ENCODE peak calls at places on chromosomes 12 and 14, in six cellular contexts. One of them, this sample, is unnamed.

GRCh38 chr14:53032838-53033390 is 82.1 kb upstream of the FERMT2 start:
- DNase-seq in body of pancreas: no peak
- DNase-seq in prostate gland: no peak
- DNase-seq in gastrocnemius medialis: no peak
- DNase-seq in hepatocyte: no peak
- DNase-seq in mammary epithelial cell: no peak
- DNase-seq in this sample: no peak

GRCh38 chr14:95943699-95944098 is 67.1 kb downstream of the TUNAR start:
- DNase-seq in body of pancreas: no peak
- DNase-seq in prostate gland: no peak
- DNase-seq in gastrocnemius medialis: no peak
- DNase-seq in hepatocyte: no peak
- DNase-seq in mammary epithelial cell: no peak
- DNase-seq in this sample: no peak

GRCh38 chr14:69268223-69268622 is 8.3 kb downstream of the GALNT16 start:
- DNase-seq in body of pancreas: no peak
- DNase-seq in prostate gland: no peak
- DNase-seq in gastrocnemius medialis: no peak
- DNase-seq in hepatocyte: no peak
- DNase-seq in mammary epithelial cell: no peak
- DNase-seq in this sample: no peak

GRCh38 chr12:49974231-49974675 is 1.5 kb downstream of the AQP6 start:
- DNase-seq in body of pancreas: peak; percentile 72
- DNase-seq in prostate gland: no peak
- DNase-seq in gastrocnemius medialis: peak; percentile 35
- DNase-seq in hepatocyte: peak; percentile 80
- DNase-seq in mammary epithelial cell: no peak
- DNase-seq in this sample: peak; percentile 79

GRCh38 chr12:131011165-131012079 is 57.7 kb downstream of the ADGRD1 start:
- DNase-seq in body of pancreas: peak; percentile 15
- DNase-seq in prostate gland: no peak
- DNase-seq in gastrocnemius medialis: peak; percentile 45
- DNase-seq in hepatocyte: no peak
- DNase-seq in mammary epithelial cell: no peak
- DNase-seq in this sample: peak; percentile 73

GRCh38 chr12:75460194-75460593 is 20.4 kb upstream of the GLIPR1 start:
- DNase-seq in body of pancreas: no peak
- DNase-seq in prostate gland: no peak
- DNase-seq in gastrocnemius medialis: no peak
- DNase-seq in hepatocyte: no peak
- DNase-seq in mammary epithelial cell: no peak
- DNase-seq in this sample: no peak

GRCh38 chr12:12612403-12612802 is 727 bp downstream of the CREBL2 start:
- DNase-seq in body of pancreas: no peak
- DNase-seq in prostate gland: no peak
- DNase-seq in gastrocnemius medialis: no peak
- DNase-seq in hepatocyte: peak; percentile 40
- DNase-seq in mammary epithelial cell: peak; percentile 71
- DNase-seq in this sample: no peak

GRCh38 chr14:75645051-75645450 is 15.6 kb downstream of the ERG28 start:
- DNase-seq in body of pancreas: no peak
- DNase-seq in prostate gland: no peak
- DNase-seq in gastrocnemius medialis: no peak
- DNase-seq in hepatocyte: no peak
- DNase-seq in mammary epithelial cell: no peak
- DNase-seq in this sample: no peak

GRCh38 chr14:50726372-50727107 is 58.4 kb upstream of the SAV1 start:
- DNase-seq in body of pancreas: no peak
- DNase-seq in prostate gland: no peak
- DNase-seq in gastrocnemius medialis: no peak
- DNase-seq in hepatocyte: no peak
- DNase-seq in mammary epithelial cell: peak; percentile 73
- DNase-seq in this sample: no peak

GRCh38 chr14:52834440-52834842 is 43.0 kb upstream of the GNPNAT1 start:
- DNase-seq in body of pancreas: no peak
- DNase-seq in prostate gland: no peak
- DNase-seq in gastrocnemius medialis: no peak
- DNase-seq in hepatocyte: peak; percentile 20
- DNase-seq in mammary epithelial cell: peak; percentile 58
- DNase-seq in this sample: no peak

GRCh38 chr12:64450711-64451486 is 1.0 kb upstream of the TBK1 start:
- DNase-seq in body of pancreas: no peak
- DNase-seq in prostate gland: no peak
- DNase-seq in gastrocnemius medialis: no peak
- DNase-seq in hepatocyte: peak; percentile 18
- DNase-seq in mammary epithelial cell: peak; percentile 4
- DNase-seq in this sample: no peak

GRCh38 chr14:105492051-105492965 is 1.3 kb downstream of the TEDC1 start:
- DNase-seq in body of pancreas: peak; percentile 22
- DNase-seq in prostate gland: no peak
- DNase-seq in gastrocnemius medialis: peak; percentile 41
- DNase-seq in hepatocyte: peak; percentile 5
- DNase-seq in mammary epithelial cell: no peak
- DNase-seq in this sample: peak; percentile 34

GRCh38 chr14:78245238-78245637 is 75.1 kb downstream of the NRXN3 start:
- DNase-seq in body of pancreas: no peak
- DNase-seq in prostate gland: no peak
- DNase-seq in gastrocnemius medialis: no peak
- DNase-seq in hepatocyte: no peak
- DNase-seq in mammary epithelial cell: no peak
- DNase-seq in this sample: no peak

GRCh38 chr14:77848031-77848430 is 48.1 kb downstream of the ADCK1 start:
- DNase-seq in body of pancreas: no peak
- DNase-seq in prostate gland: no peak
- DNase-seq in gastrocnemius medialis: no peak
- DNase-seq in hepatocyte: no peak
- DNase-seq in mammary epithelial cell: no peak
- DNase-seq in this sample: no peak

GRCh38 chr12:67747869-67748760 is 99.6 kb downstream of the DYRK2 start:
- DNase-seq in body of pancreas: peak; percentile 88
- DNase-seq in prostate gland: no peak
- DNase-seq in gastrocnemius medialis: peak; percentile 73
- DNase-seq in hepatocyte: peak; percentile 75
- DNase-seq in mammary epithelial cell: peak; percentile 5
- DNase-seq in this sample: peak; percentile 55

GRCh38 chr12:50799908-50800307 is 36.0 kb downstream of the ATF1 start:
- DNase-seq in body of pancreas: no peak
- DNase-seq in prostate gland: no peak
- DNase-seq in gastrocnemius medialis: no peak
- DNase-seq in hepatocyte: no peak
- DNase-seq in mammary epithelial cell: no peak
- DNase-seq in this sample: no peak

GRCh38 chr14:94163806-94164205 is 10.3 kb upstream of the PPP4R4 start:
- DNase-seq in body of pancreas: no peak
- DNase-seq in prostate gland: no peak
- DNase-seq in gastrocnemius medialis: no peak
- DNase-seq in hepatocyte: no peak
- DNase-seq in mammary epithelial cell: no peak
- DNase-seq in this sample: no peak

GRCh38 chr14:94918896-94919295 is 149.0 kb upstream of the GSC start:
- DNase-seq in body of pancreas: no peak
- DNase-seq in prostate gland: no peak
- DNase-seq in gastrocnemius medialis: no peak
- DNase-seq in hepatocyte: no peak
- DNase-seq in mammary epithelial cell: peak; percentile 88
- DNase-seq in this sample: no peak

GRCh38 chr12:88493651-88494050 is 86.6 kb downstream of the KITLG start:
- DNase-seq in body of pancreas: no peak
- DNase-seq in prostate gland: no peak
- DNase-seq in gastrocnemius medialis: no peak
- DNase-seq in hepatocyte: no peak
- DNase-seq in mammary epithelial cell: peak; percentile 74
- DNase-seq in this sample: no peak

GRCh38 chr14:24437020-24437735 is 5.4 kb downstream of the SDR39U1 start:
- DNase-seq in body of pancreas: no peak
- DNase-seq in prostate gland: no peak
- DNase-seq in gastrocnemius medialis: no peak
- DNase-seq in hepatocyte: no peak
- DNase-seq in mammary epithelial cell: no peak
- DNase-seq in this sample: no peak

GRCh38 chr14:105503918-105504692 is 13.1 kb downstream of the TEDC1 start:
- DNase-seq in body of pancreas: no peak
- DNase-seq in prostate gland: no peak
- DNase-seq in gastrocnemius medialis: no peak
- DNase-seq in hepatocyte: no peak
- DNase-seq in mammary epithelial cell: no peak
- DNase-seq in this sample: no peak

GRCh38 chr12:94872671-94873367 is 130.7 kb downstream of the NDUFA12 start:
- DNase-seq in body of pancreas: peak; percentile 5
- DNase-seq in prostate gland: peak; percentile 40
- DNase-seq in gastrocnemius medialis: no peak
- DNase-seq in hepatocyte: peak; percentile 13
- DNase-seq in mammary epithelial cell: no peak
- DNase-seq in this sample: no peak

GRCh38 chr12:128008341-128008740 is 258.6 kb upstream of the TMEM132C start:
- DNase-seq in body of pancreas: no peak
- DNase-seq in prostate gland: no peak
- DNase-seq in gastrocnemius medialis: no peak
- DNase-seq in hepatocyte: no peak
- DNase-seq in mammary epithelial cell: no peak
- DNase-seq in this sample: no peak

GRCh38 chr14:65966188-65966587 is 520.0 kb upstream of the CCDC196 start:
- DNase-seq in body of pancreas: no peak
- DNase-seq in prostate gland: no peak
- DNase-seq in gastrocnemius medialis: no peak
- DNase-seq in hepatocyte: no peak
- DNase-seq in mammary epithelial cell: no peak
- DNase-seq in this sample: no peak

GRCh38 chr12:27924350-27925140 is 48.0 kb downstream of the PTHLH start:
- DNase-seq in body of pancreas: no peak
- DNase-seq in prostate gland: no peak
- DNase-seq in gastrocnemius medialis: no peak
- DNase-seq in hepatocyte: peak; percentile 34
- DNase-seq in mammary epithelial cell: peak; percentile 16
- DNase-seq in this sample: no peak

GRCh38 chr12:104521731-104522130 is 65.0 kb downstream of the CHST11 start:
- DNase-seq in body of pancreas: no peak
- DNase-seq in prostate gland: no peak
- DNase-seq in gastrocnemius medialis: no peak
- DNase-seq in hepatocyte: no peak
- DNase-seq in mammary epithelial cell: no peak
- DNase-seq in this sample: no peak

GRCh38 chr12:69348162-69348938 is at the start of gene LYZ:
- DNase-seq in body of pancreas: no peak
- DNase-seq in prostate gland: no peak
- DNase-seq in gastrocnemius medialis: peak; percentile 21
- DNase-seq in hepatocyte: no peak
- DNase-seq in mammary epithelial cell: no peak
- DNase-seq in this sample: no peak

GRCh38 chr12:108567974-108568652 is 5.7 kb downstream of the ISCU start:
- DNase-seq in body of pancreas: no peak
- DNase-seq in prostate gland: no peak
- DNase-seq in gastrocnemius medialis: no peak
- DNase-seq in hepatocyte: no peak
- DNase-seq in mammary epithelial cell: no peak
- DNase-seq in this sample: no peak

GRCh38 chr12:62930546-62931425 is 4.2 kb downstream of the PPM1H start:
- DNase-seq in body of pancreas: no peak
- DNase-seq in prostate gland: no peak
- DNase-seq in gastrocnemius medialis: no peak
- DNase-seq in hepatocyte: no peak
- DNase-seq in mammary epithelial cell: peak; percentile 24
- DNase-seq in this sample: no peak

GRCh38 chr12:62934799-62935674 is at the start of gene PPM1H:
- DNase-seq in body of pancreas: peak; percentile 95
- DNase-seq in prostate gland: peak; percentile 69
- DNase-seq in gastrocnemius medialis: peak; percentile 50
- DNase-seq in hepatocyte: peak; percentile 93
- DNase-seq in mammary epithelial cell: peak; percentile 11
- DNase-seq in this sample: peak; percentile 83

GRCh38 chr12:62931481-62931880 is 3.5 kb downstream of the PPM1H start:
- DNase-seq in body of pancreas: no peak
- DNase-seq in prostate gland: no peak
- DNase-seq in gastrocnemius medialis: no peak
- DNase-seq in hepatocyte: no peak
- DNase-seq in mammary epithelial cell: no peak
- DNase-seq in this sample: no peak

GRCh38 chr12:62933220-62933870 is 1.6 kb downstream of the PPM1H start:
- DNase-seq in body of pancreas: peak; percentile 56
- DNase-seq in prostate gland: peak; percentile 54
- DNase-seq in gastrocnemius medialis: no peak
- DNase-seq in hepatocyte: peak; percentile 31
- DNase-seq in mammary epithelial cell: no peak
- DNase-seq in this sample: no peak

GRCh38 chr12:62933871-62934798 is 815 bp downstream of the PPM1H start:
- DNase-seq in body of pancreas: peak; percentile 50
- DNase-seq in prostate gland: peak; percentile 19
- DNase-seq in gastrocnemius medialis: no peak
- DNase-seq in hepatocyte: peak; percentile 54
- DNase-seq in mammary epithelial cell: peak; percentile 19
- DNase-seq in this sample: peak; percentile 39
- H3K4me3 ChIP-seq in body of pancreas: peak overlapping the region; percentile 89
- H3K4me3 ChIP-seq in prostate gland: peak overlapping the region; percentile 88
- H3K4me3 ChIP-seq in gastrocnemius medialis: peak overlapping the region; percentile 92
- H3K4me3 ChIP-seq in hepatocyte: peak overlapping the region; percentile 85
- H3K4me3 ChIP-seq in mammary epithelial cell: peak overlapping the region; percentile 55
- H3K4me3 ChIP-seq in this sample: peak overlapping the region; percentile 89

GRCh38 chr12:10904686-10905085 is 4.7 kb downstream of the TAS2R13 start:
- DNase-seq in body of pancreas: no peak
- DNase-seq in prostate gland: no peak
- DNase-seq in gastrocnemius medialis: no peak
- DNase-seq in hepatocyte: no peak
- DNase-seq in mammary epithelial cell: no peak
- DNase-seq in this sample: no peak
- TF ChIP-seq CTCF in body of pancreas: no peak
- TF ChIP-seq CTCF in prostate gland: no peak
- TF ChIP-seq CTCF in gastrocnemius medialis: no peak
- TF ChIP-seq CTCF in hepatocyte: no peak
- TF ChIP-seq CTCF in mammary epithelial cell: no peak
- TF ChIP-seq CTCF in this sample: no peak

GRCh38 chr12:79680051-79680450 is 10.7 kb downstream of the PAWR start:
- DNase-seq in body of pancreas: no peak
- DNase-seq in prostate gland: no peak
- DNase-seq in gastrocnemius medialis: no peak
- DNase-seq in hepatocyte: no peak
- DNase-seq in mammary epithelial cell: no peak
- DNase-seq in this sample: no peak
- H3K27ac ChIP-seq in body of pancreas: no peak overlapping the region
- H3K27ac ChIP-seq in prostate gland: no peak overlapping the region
- H3K27ac ChIP-seq in gastrocnemius medialis: no peak overlapping the region
- H3K27ac ChIP-seq in hepatocyte: no peak overlapping the region
- H3K27ac ChIP-seq in mammary epithelial cell: no peak overlapping the region
- H3K27ac ChIP-seq in this sample: no peak overlapping the region

DNA sequence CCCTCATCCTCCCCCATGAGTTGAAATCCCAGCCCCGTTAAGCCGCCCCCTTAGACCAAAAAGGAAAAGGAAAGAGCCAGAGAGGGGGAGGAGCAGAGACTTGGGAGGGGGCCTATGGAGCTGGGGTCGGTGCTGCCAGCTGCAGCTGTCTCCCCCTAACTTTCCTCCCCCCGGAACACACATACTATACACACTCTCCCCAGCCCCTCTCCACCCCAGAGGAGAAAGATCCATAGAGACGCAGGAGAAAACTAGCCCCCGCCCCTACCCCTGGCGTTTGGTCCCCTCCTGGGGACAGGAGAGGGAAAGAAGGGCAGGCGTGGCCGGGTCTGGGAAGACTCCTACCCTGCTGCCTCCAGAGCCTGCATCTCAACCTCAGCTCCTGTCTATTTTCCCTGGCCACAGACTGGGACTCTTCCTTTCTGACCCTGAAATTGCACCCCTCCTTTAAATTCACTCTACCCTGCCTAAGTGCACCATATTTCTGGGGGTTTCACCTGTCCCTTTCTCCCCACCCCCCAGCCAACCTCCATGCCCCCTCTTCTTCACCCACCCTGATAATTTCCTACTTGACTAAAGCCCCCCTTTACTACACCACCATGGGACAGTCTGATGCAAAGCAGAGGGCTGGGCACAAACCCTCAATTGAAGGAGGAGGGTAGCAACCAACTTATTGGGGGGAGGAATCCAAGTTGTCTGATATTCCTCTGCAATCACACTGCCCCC is 1.6 kb upstream of the HOXC9 start:
- DNase-seq in body of pancreas: no peak
- DNase-seq in prostate gland: no peak
- DNase-seq in gastrocnemius medialis: no peak
- DNase-seq in hepatocyte: no peak
- DNase-seq in mammary epithelial cell: no peak
- DNase-seq in this sample: no peak
- H3K4me3 ChIP-seq in body of pancreas: no peak overlapping the region
- H3K4me3 ChIP-seq in prostate gland: no peak overlapping the region
- H3K4me3 ChIP-seq in gastrocnemius medialis: peak overlapping the region; percentile 77
- H3K4me3 ChIP-seq in hepatocyte: no peak overlapping the region
- H3K4me3 ChIP-seq in mammary epithelial cell: no peak overlapping the region
- H3K4me3 ChIP-seq in this sample: peak overlapping the region; percentile 78